ENCODE peak calls at places on chromosome 2, in five cellular contexts. V is H9; E is GM20000; B is stimulated activated CD4-positive, alpha-beta T cell treated with anti-CD3 and anti-CD28 coated beads, TNF-alpha, amount 100 ng/mL, for 48 hours; J is nucleus accumbens. Z is an unnamed sample.
A peak's percentile ranks its signal among the peaks of the same experiment; 100 is the strongest.

GRCh38 chr2:147224070-147224469 is 620.8 kb upstream of the ACVR2A start:
- DNase-seq in V (no peak), E (no peak), B (no peak), J (no peak), Z (no peak)

GRCh38 chr2:215737496-215737895 is 275.9 kb downstream of the MREG start:
- DNase-seq in V (peak; percentile 74), E (no peak), B (no peak), J (no peak), Z (no peak)

GRCh38 chr2:211495339-211495738 is 938.9 kb downstream of the CPS1 start:
- DNase-seq in V (no peak), E (no peak), B (no peak), J (no peak), Z (no peak)

GRCh38 chr2:69118609-69119008 is 105.6 kb downstream of the ANTXR1 start:
- DNase-seq in V (no peak), E (no peak), B (no peak), J (no peak), Z (no peak)

GRCh38 chr2:233100192-233100998 is 40.3 kb downstream of the INPP5D start:
- DNase-seq in V (no peak), E (peak; percentile 64), B (no peak), J (no peak), Z (peak; percentile 56)

GRCh38 chr2:196459539-196459938 is 180.0 kb upstream of the CCDC150 start:
- DNase-seq in V (no peak), E (no peak), B (no peak), J (no peak), Z (peak; percentile 17)

GRCh38 chr2:7007846-7008741 is 90.9 kb downstream of the RNF144A start:
- DNase-seq in V (no peak), E (no peak), B (no peak), J (peak; percentile 85), Z (peak; percentile 98)

GRCh38 chr2:162245051-162245450 is 1.8 kb upstream of the FAP start:
- DNase-seq in V (no peak), E (no peak), B (no peak), J (no peak), Z (no peak)

GRCh38 chr2:99865818-99866676 is 276.3 kb downstream of the AFF3 start:
- DNase-seq in V (no peak), E (no peak), B (no peak), J (no peak), Z (no peak)

GRCh38 chr2:127195140-127196074 is 24.7 kb downstream of the CYP27C1 start:
- DNase-seq in V (no peak), E (no peak), B (no peak), J (no peak), Z (no peak)